ENCODE peak calls at places on chromosomes 3 and 15, in four cellular contexts. E is mucosa of descending colon, F is IMR-90, C is spleen. G is an unnamed sample.

GRCh38 chr3:73733796-73734195 is 109.1 kb upstream of the PDZRN3 start:
- DNase-seq in F (no peak), E (no peak), C (no peak), G (no peak)

GRCh38 chr3:110575702-110576101 is 495.9 kb upstream of the NECTIN3 start:
- DNase-seq in F (no peak), C (no peak), E (no peak), G (no peak)

GRCh38 chr3:82198009-82198408 is 436.6 kb upstream of the GBE1 start:
- DNase-seq in C (no peak), F (no peak), E (no peak), G (no peak)

GRCh38 chr3:48591886-48592518 is 3.1 kb downstream of the COL7A1 start:
- DNase-seq in C (no peak), F (no peak), E (no peak), G (no peak)

GRCh38 chr15:33131880-33132279 is 62.6 kb downstream of the FMN1 start:
- DNase-seq in E (no peak), F (peak; percentile 72), C (no peak), G (no peak)

GRCh38 chr3:123929325-123929724 is 31.7 kb downstream of the CCDC14 start:
- DNase-seq in C (no peak), E (no peak), F (no peak), G (no peak)

GRCh38 chr15:50066202-50066601 is 52.8 kb downstream of the ATP8B4 start:
- DNase-seq in E (no peak), F (peak; percentile 32), C (no peak), G (no peak)

GRCh38 chr15:80577552-80578205 is 117.4 kb upstream of the ABHD17C start:
- DNase-seq in E (no peak), F (no peak), C (peak; percentile 58), G (no peak)

GRCh38 chr3:10471337-10471721 is 34.1 kb downstream of the ATP2B2 start:
- DNase-seq in E (no peak), C (no peak), F (peak; percentile 12), G (no peak)

GRCh38 chr3:30646181-30646876 is 39.9 kb downstream of the TGFBR2 start:
- DNase-seq in E (no peak), F (no peak), C (no peak), G (no peak)
- H3K4me1 ChIP-seq in E (peaks cover 13% of the 10 kb centered on the region), F (peaks cover 34% of the 10 kb centered on the region), C (peaks cover 87% of the 10 kb centered on the region), G (peaks cover 99% of the 10 kb centered on the region)

DNA sequence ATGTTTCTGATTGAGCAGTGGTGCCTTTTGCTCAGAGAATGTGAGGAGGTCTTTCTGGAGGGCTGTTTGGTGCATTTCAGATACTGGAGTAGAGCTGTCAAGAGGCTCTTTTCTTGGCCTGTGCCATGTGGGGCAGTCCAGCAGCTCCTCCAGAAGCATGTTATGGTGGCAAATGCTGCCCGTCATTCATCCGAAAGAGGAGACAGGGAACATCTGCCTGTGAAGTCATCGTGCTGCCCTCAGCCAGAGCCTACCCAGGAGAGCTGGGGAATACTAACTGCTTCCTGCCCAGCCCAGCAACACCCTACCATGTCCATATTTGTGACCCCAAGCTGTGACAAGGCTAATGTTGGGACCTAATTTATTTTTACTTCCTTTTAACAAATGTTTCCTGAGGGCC is 82.2 kb upstream of the SLC6A6 start:
- DNase-seq in F (no peak), C (no peak), E (no peak), G (no peak)
- H3K4me1 ChIP-seq in F (no peaks in the 10 kb centered on the region), C (no peaks in the 10 kb centered on the region), E (no peaks in the 10 kb centered on the region), G (no peaks in the 10 kb centered on the region)

GRCh38 chr15:85606721-85607120 is 188.0 kb downstream of the KLHL25 start:
- DNase-seq in E (no peak), C (no peak), F (no peak), G (no peak)
- H3K4me1 ChIP-seq in E (peaks cover 6% of the 10 kb centered on the region), C (peaks cover 5% of the 10 kb centered on the region), F (peaks cover 9% of the 10 kb centered on the region), G (no peaks in the 10 kb centered on the region)

DNA sequence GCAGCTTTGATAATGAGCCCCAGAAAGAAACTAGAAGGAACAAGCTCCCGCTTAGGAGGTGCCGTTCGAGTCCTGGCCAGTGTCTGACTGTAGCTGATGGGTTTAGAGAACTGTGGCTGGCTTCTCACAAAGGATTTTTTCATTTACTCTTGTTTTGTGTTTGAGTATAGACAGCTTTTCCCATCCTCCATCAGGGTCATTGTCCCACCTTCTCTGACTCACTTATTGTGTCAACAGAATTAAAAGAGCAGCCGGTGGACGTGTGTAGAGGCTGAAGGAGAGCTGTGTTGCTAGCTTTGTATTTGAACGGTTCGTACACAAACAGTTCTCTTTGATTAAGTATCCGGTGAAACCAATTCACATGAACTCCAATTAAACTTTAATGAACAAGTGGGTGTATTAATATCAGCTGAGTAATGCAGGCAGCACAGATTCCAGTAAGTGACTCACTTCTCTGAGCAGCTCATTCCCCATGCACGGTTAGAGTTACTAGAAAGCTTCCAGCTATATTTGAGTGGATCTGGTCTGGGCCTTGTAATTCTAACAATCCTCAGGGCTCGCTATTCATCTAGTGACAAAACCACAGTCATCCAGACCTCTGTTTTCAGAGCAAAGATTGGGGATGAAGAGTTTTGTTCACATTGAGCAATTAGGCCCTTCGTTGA is 141.0 kb downstream of the LPP start:
- DNase-seq in F (peak; percentile 96), E (no peak), C (no peak), G (no peak)
- H3K4me1 ChIP-seq in F (peaks cover 29% of the 10 kb centered on the region), E (peaks cover 44% of the 10 kb centered on the region), C (peaks cover 38% of the 10 kb centered on the region), G (no peaks in the 10 kb centered on the region)

GRCh38 chr15:22956257-22956979 is 23.8 kb downstream of the CYFIP1 start:
- DNase-seq in E (no peak), F (no peak), C (peak; percentile 76), G (no peak)
- H3K4me1 ChIP-seq in E (peaks cover 5% of the 10 kb centered on the region), F (peaks cover 18% of the 10 kb centered on the region), C (peaks cover 31% of the 10 kb centered on the region), G (no peaks in the 10 kb centered on the region)

GRCh38 chr15:89823836-89824606 is 9.4 kb upstream of the ANPEP start:
- DNase-seq in E (no peak), C (peak; percentile 71), F (no peak), G (no peak)

GRCh38 chr15:89820651-89821611 is 6.3 kb upstream of the ANPEP start:
- DNase-seq in F (peak; percentile 86), E (no peak), C (peak; percentile 86), G (no peak)

GRCh38 chr15:89822030-89822429 is 7.4 kb upstream of the ANPEP start:
- DNase-seq in F (no peak), E (no peak), C (peak; percentile 68), G (no peak)

GRCh38 chr15:89822951-89823701 is 8.5 kb upstream of the ANPEP start:
- DNase-seq in C (peak; percentile 83), E (no peak), F (peak; percentile 18), G (no peak)

DNA sequence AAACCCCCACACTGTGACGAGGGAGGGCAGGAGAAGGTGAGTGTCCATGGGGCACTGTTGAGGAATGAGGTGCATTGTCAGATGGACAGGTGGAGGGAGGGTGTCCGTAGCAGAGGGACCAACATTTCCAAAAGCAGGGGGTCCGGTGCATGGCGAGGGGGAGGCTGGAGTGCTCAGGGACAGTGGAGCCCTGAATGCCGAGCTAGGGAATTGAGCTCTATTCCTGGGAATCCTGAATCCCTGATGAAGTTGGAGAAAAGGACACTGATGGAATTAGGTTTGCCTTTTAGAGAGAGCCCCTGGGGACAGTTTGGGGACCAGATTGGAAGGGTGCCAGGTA is 7.9 kb upstream of the ANPEP start:
- DNase-seq in F (no peak), E (no peak), C (no peak), G (no peak)
- H3K4me1 ChIP-seq in F (peaks cover 12% of the 10 kb centered on the region), E (no peaks in the 10 kb centered on the region), C (no peaks in the 10 kb centered on the region), G (no peaks in the 10 kb centered on the region)